ENCODE peak calls at places on chromosomes 7 and 10, in seven cellular contexts. W is aorta, K is tibial nerve, M is IMR-90, Q is A673, Z is AG04450, F is right lobe of liver. X is an unnamed sample.
A peak's percentile ranks its signal among the peaks of the same experiment; 100 is the strongest.

GRCh38 chr7:74061840-74062539 is 21.6 kb upstream of the LIMK1 start:
- DNase-seq in Q (no peak), K (peak; percentile 58), Z (peak; percentile 69), F (peak; percentile 88), M (peak; percentile 91), W (peak; percentile 95), X (no peak)

GRCh38 chr10:35387768-35388167 is 51.5 kb downstream of the CCNY start:
- DNase-seq in M (peak; percentile 85), F (no peak), Q (no peak), W (no peak), Z (peak; percentile 44), K (no peak), X (no peak)

GRCh38 chr7:129055294-129055816 is 444 bp upstream of the TNPO3 start:
- DNase-seq in W (no peak), F (no peak), Z (no peak), K (no peak), Q (no peak), M (no peak), X (no peak)

GRCh38 chr10:23403719-23404118 is 35.2 kb upstream of the OTUD1 start:
- DNase-seq in W (no peak), F (no peak), M (no peak), Z (no peak), Q (no peak), K (no peak), X (no peak)

GRCh38 chr10:96764345-96764744 is 44.0 kb upstream of the PIK3AP1 start:
- DNase-seq in M (no peak), F (no peak), Z (no peak), K (no peak), Q (no peak), W (no peak), X (no peak)

GRCh38 chr7:39691821-39692220 is 68.4 kb downstream of the RALA start:
- DNase-seq in W (no peak), Q (no peak), Z (no peak), M (peak; percentile 74), F (no peak), K (no peak), X (no peak)

GRCh38 chr7:39461263-39461662 is 104.9 kb upstream of the YAE1 start:
- DNase-seq in K (no peak), Q (peak; percentile 86), Z (no peak), F (no peak), W (no peak), M (no peak), X (peak; percentile 24)

GRCh38 chr7:151565541-151565940 is 45.8 kb upstream of the RHEB start:
- DNase-seq in Q (no peak), M (peak; percentile 41), W (no peak), K (no peak), Z (no peak), F (no peak), X (no peak)

GRCh38 chr10:131822013-131822693 is 78.7 kb upstream of the PPP2R2D start:
- DNase-seq in Q (no peak), Z (no peak), M (no peak), K (no peak), W (no peak), F (peak; percentile 46), X (no peak)

GRCh38 chr10:113616244-113617074 is 47.4 kb downstream of the NRAP start:
- DNase-seq in M (no peak), F (no peak), K (no peak), Q (peak; percentile 54), Z (no peak), W (no peak), X (peak; percentile 64)

GRCh38 chr7:43669286-43670081 is 59.8 kb downstream of the COA1 start:
- DNase-seq in K (no peak), Q (no peak), W (no peak), Z (no peak), F (no peak), M (no peak), X (no peak)

GRCh38 chr10:97428572-97428981 is 2.6 kb downstream of the PGAM1 start:
- DNase-seq in F (no peak), M (no peak), W (no peak), Q (peak; percentile 68), K (no peak), Z (no peak), X (peak; percentile 48)

GRCh38 chr7:158394936-158395335 is 192.7 kb downstream of the PTPRN2 start:
- DNase-seq in K (no peak), W (no peak), M (no peak), Q (no peak), Z (no peak), F (no peak), X (peak; percentile 75)

GRCh38 chr10:70197235-70197952 is 27.1 kb upstream of the SAR1A start:
- DNase-seq in Z (no peak), K (no peak), W (no peak), Q (no peak), M (no peak), F (no peak), X (no peak)

GRCh38 chr7:87506243-87507180 is 31.0 kb upstream of the ABCB4 start:
- DNase-seq in W (no peak), F (no peak), Z (peak; percentile 15), M (peak; percentile 43), Q (peak; percentile 14), K (no peak), X (no peak)

GRCh38 chr7:94394058-94394398 is 667 bp upstream of the COL1A2 start:
- DNase-seq in M (peak; percentile 69), K (no peak), Z (peak; percentile 69), Q (peak; percentile 15), F (no peak), W (peak; percentile 66), X (no peak)

GRCh38 chr10:43218951-43219837 is 47.7 kb downstream of the RASGEF1A start:
- DNase-seq in K (no peak), W (peak; percentile 44), M (no peak), Q (no peak), Z (no peak), F (peak; percentile 50), X (no peak)

GRCh38 chr7:38863609-38864291 is 45.2 kb downstream of the VPS41 start:
- DNase-seq in F (peak; percentile 74), W (no peak), Z (no peak), K (no peak), Q (no peak), M (no peak), X (no peak)

DNA sequence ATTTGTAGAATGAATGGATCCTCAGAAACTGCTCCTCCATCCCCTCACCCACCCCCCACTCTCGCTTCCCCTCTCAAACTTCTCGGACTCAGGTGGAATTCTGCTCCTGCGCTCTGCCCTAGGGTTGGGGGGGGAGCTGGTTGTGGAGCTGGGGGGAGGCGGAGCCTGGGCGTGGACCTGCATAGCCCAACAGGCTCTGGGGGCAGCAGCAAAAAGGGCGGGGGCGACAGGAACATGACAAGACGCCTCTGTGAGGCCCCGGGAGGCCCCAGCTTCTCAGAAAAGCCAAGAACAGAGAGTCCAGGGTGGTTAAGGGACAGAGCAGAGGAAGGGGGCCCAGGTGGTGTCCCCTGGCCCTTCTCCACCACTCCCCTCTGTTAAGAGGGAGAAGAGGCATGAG is 3.5 kb downstream of the TSC22D4 start:
- DNase-seq in Z (no peak), M (no peak), K (peak; percentile 72), Q (no peak), F (no peak), W (no peak), X (no peak)
- H3K4me3 ChIP-seq in Z (peak overlapping the region; percentile 94), M (no peak overlapping the region), K (peak overlapping the region; percentile 97), Q (peak overlapping the region; percentile 87), F (no peak overlapping the region), W (no peak overlapping the region), X (no peak overlapping the region)

DNA sequence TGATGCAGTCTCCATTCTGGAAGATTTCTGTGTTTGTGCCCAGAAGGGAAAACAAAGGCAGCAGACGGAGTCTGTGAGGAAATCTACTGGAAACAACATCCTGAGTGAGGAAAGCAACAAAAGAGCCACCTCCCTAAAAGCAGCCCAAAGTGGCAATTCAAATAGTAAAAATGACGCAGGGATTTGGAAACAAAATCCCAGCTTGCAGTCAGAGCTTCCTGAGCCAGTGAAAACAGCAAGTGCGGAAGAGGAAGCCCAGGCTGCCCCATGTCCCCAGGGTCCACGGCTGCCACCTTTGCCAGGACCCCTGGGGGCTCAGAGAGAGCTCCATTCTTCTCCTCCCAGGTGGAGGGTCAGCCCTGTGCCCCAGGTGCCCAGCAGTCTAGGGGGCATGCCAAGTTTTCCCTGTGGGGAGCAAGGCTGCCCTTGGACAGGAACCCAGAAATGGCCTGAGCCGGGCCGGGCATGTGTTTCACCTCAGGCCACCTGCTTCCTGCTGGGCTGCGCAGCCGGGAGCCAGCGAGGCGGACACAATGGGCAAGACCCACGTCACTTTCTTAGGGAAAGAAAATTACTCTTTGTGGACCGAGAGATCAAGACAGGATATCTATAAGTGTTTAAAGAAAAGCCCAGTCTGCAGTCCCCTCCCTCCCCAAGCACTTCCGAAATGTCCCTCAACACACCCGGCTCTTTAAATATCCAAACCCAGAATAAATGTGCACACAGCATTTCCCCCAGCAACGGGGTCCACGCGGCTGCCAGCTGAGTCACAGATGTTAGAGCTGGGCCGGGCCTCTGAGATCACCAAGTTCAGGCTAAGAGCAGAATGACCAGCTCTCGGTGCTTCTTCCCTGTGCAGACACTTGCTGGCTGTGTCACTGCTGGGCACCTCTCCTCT is 231.1 kb downstream of the ARHGAP12 start:
- DNase-seq in K (peak; percentile 70), Z (peak; percentile 57), Q (no peak), F (peak; percentile 71), M (peak; percentile 85), W (peak; percentile 97), X (no peak)
- H3K4me3 ChIP-seq in K (peak overlapping the region; percentile 5), Z (peak overlapping the region; percentile 23), Q (no peak overlapping the region), F (no peak overlapping the region), M (no peak overlapping the region), W (no peak overlapping the region), X (no peak overlapping the region)

DNA sequence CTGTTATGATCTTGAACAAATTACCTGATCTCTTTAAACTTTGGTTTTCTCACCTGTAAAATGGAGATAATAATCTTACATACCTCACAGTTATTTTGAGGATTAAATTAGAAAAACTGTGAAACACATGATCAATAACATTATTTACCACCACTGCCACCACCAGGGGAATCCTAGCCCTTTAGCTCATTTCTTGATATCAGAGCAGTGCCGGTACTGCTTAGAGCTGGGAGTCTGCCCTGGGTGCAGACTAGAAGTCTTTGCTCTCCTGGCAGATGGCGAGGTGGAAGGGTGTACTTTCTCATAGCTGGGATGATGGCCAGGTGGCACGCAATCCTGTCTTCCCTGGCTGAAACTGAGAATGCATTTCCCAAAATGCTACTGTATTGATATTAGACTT is 12.7 kb upstream of the EFCAB10 start:
- DNase-seq in Q (peak; percentile 17), Z (no peak), F (peak; percentile 65), K (no peak), W (no peak), M (no peak), X (no peak)
- H3K4me3 ChIP-seq in Q (no peak overlapping the region), Z (no peak overlapping the region), F (no peak overlapping the region), K (no peak overlapping the region), W (no peak overlapping the region), M (no peak overlapping the region), X (no peak overlapping the region)

GRCh38 chr7:2803342-2803692 is 40.8 kb downstream of the GNA12 start:
- DNase-seq in Q (no peak), F (no peak), M (no peak), K (no peak), Z (no peak), W (no peak), X (no peak)

GRCh38 chr7:2802504-2803341 is 41.4 kb downstream of the GNA12 start:
- DNase-seq in F (no peak), K (no peak), W (no peak), M (peak; percentile 72), Z (no peak), Q (peak; percentile 33), X (peak; percentile 50)

GRCh38 chr7:2800923-2801682 is 43.0 kb downstream of the GNA12 start:
- DNase-seq in W (peak; percentile 72), Z (no peak), M (peak; percentile 73), Q (peak; percentile 37), F (no peak), K (no peak), X (no peak)

GRCh38 chr7:2803755-2804154 is 40.4 kb downstream of the GNA12 start:
- DNase-seq in Z (no peak), M (no peak), F (no peak), W (no peak), K (no peak), Q (no peak), X (no peak)

GRCh38 chr7:2802082-2802481 is 42.0 kb downstream of the GNA12 start:
- DNase-seq in Q (no peak), W (no peak), K (no peak), M (peak; percentile 70), F (no peak), Z (no peak), X (no peak)
- H3K4me3 ChIP-seq in Q (no peak overlapping the region), W (no peak overlapping the region), K (no peak overlapping the region), M (no peak overlapping the region), F (no peak overlapping the region), Z (no peak overlapping the region), X (no peak overlapping the region)

X was measured in neural progenitor cell.